ENCODE peak calls at places on chromosomes 16 and 17, in six cellular contexts. P, B, V, Q, N and E are unnamed samples.
A peak's percentile ranks its signal among the peaks of the same experiment; 100 is the strongest.

GRCh38 chr16:77385481-77385880 is 49.4 kb downstream of the ADAMTS18 start:
- DNase-seq in V (no peak), P (no peak), Q (no peak), B (no peak), N (no peak), E (no peak)

GRCh38 chr16:82936941-82937551 is 310.3 kb downstream of the CDH13 start:
- DNase-seq in N (no peak), P (no peak), V (peak; percentile 50), B (no peak), Q (no peak), E (peak; percentile 98)

GRCh38 chr17:8707591-8708453 is 36.8 kb downstream of the CCDC42 start:
- DNase-seq in N (peak; percentile 45), B (no peak), P (no peak), V (no peak), Q (peak; percentile 59), E (no peak)

GRCh38 chr17:80132906-80133625 is 13.9 kb downstream of the EIF4A3 start:
- DNase-seq in Q (no peak), P (no peak), V (no peak), N (no peak), B (no peak), E (no peak)

GRCh38 chr16:49469930-49470451 is 96.4 kb downstream of the C16orf78 start:
- DNase-seq in N (peak; percentile 3), V (no peak), P (no peak), Q (peak; percentile 1), B (peak; percentile 18), E (no peak)

GRCh38 chr17:40122466-40122943 is 734 bp downstream of the MSL1 start:
- DNase-seq in N (peak; percentile 64), Q (peak; percentile 54), P (peak; percentile 57), V (peak; percentile 45), B (peak; percentile 78), E (peak; percentile 42)

GRCh38 chr16:12531937-12532336 is 271.8 kb downstream of the CPPED1 start:
- DNase-seq in N (no peak), P (no peak), B (no peak), V (no peak), Q (no peak), E (no peak)

GRCh38 chr17:27352481-27353460 is 58.9 kb downstream of the WSB1 start:
- DNase-seq in P (no peak), N (peak; percentile 36), Q (no peak), B (no peak), V (peak; percentile 54), E (peak; percentile 74)

GRCh38 chr17:44747566-44747965 is 11.2 kb upstream of the ADAM11 start:
- DNase-seq in V (no peak), N (no peak), P (no peak), B (no peak), Q (no peak), E (no peak)

GRCh38 chr17:42843358-42843934 is 934 bp upstream of the AOC2 start:
- DNase-seq in V (peak; percentile 81), P (peak; percentile 38), B (no peak), Q (no peak), N (no peak), E (peak; percentile 69)

GRCh38 chr17:40542562-40543411 is 22.5 kb downstream of the CCR7 start:
- DNase-seq in V (peak; percentile 100), Q (peak; percentile 98), P (peak; percentile 83), B (no peak), N (peak; percentile 97), E (peak; percentile 67)

GRCh38 chr17:4557626-4558310 is 2.6 kb upstream of the MYBBP1A start:
- DNase-seq in P (no peak), Q (no peak), V (no peak), N (no peak), B (no peak), E (no peak)

GRCh38 chr16:24984101-24984500 is 31.1 kb downstream of the ARHGAP17 start:
- DNase-seq in V (no peak), Q (no peak), P (no peak), N (no peak), B (no peak), E (no peak)

GRCh38 chr16:30096105-30096861 is at the start of gene YPEL3:
- DNase-seq in N (peak; percentile 92), V (peak; percentile 87), B (peak; percentile 96), Q (peak; percentile 94), P (peak; percentile 95), E (peak; percentile 89)

GRCh38 chr16:30096862-30097563 is 1.0 kb upstream of the YPEL3 start:
- DNase-seq in Q (no peak), N (no peak), B (no peak), P (no peak), V (no peak), E (peak; percentile 24)

GRCh38 chr16:30092373-30093010 is 768 bp upstream of the TBX6 start:
- DNase-seq in P (peak; percentile 84), V (peak; percentile 59), B (peak; percentile 93), Q (peak; percentile 76), N (peak; percentile 76), E (peak; percentile 94)

GRCh38 chr16:30094541-30095165 is 1.4 kb downstream of the YPEL3 start:
- DNase-seq in B (no peak), P (no peak), N (peak; percentile 55), Q (peak; percentile 51), V (no peak), E (no peak)

DNA sequence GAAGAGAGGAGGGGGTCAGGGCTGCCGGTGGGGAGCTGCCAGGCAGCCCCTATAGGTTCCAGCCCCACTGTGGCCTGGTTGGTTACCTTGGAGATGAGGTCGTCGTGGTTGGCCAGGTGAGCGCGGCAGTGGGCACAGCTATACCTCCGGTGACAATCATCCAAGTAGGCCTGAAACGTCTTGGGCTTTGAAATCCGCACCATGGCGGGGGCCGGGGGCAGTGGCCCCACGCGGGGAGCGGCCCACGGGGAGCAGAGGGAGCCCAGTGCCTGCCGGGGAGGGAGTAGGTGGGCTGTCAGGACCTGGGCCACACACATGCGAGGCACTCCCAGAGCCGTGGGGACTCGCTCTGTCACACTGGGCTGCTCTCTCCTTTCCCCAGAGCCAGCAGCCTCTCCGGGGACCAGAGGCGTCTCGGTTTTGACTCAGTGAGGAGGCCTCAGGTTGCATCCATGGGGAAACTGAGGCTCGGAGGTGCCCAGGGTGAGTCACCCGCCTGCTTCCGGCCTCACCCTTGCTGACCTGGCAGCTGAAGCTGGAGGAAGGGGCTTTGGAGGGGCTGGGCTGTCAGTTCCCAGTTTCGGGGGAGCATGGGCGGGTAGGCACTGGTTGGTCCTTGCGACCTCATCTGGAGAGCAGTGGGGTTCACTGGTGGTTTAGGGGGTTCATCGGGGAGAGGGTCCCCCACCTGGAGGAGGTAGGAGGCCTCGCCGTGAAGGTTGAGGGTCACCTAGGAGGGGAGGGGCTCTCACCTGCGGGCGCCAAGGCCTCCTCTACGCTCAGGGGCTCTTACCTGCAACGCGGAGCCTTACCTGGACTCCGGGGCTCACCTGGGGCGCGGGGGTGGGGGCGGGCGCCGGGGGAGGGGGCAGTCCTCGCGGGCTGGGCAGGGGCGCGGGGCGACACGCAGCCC is 591 bp downstream of the YPEL3 start:
- DNase-seq in P (no peak), Q (peak; percentile 44), B (peak; percentile 65), V (no peak), N (no peak), E (no peak)
- H3K4me1 ChIP-seq in P (peaks cover 48% of the 10 kb centered on the region), Q (peaks cover 12% of the 10 kb centered on the region), B (peaks cover 56% of the 10 kb centered on the region), V (peaks cover 16% of the 10 kb centered on the region), N (no peaks in the 10 kb centered on the region), E (peaks cover 20% of the 10 kb centered on the region)

DNA sequence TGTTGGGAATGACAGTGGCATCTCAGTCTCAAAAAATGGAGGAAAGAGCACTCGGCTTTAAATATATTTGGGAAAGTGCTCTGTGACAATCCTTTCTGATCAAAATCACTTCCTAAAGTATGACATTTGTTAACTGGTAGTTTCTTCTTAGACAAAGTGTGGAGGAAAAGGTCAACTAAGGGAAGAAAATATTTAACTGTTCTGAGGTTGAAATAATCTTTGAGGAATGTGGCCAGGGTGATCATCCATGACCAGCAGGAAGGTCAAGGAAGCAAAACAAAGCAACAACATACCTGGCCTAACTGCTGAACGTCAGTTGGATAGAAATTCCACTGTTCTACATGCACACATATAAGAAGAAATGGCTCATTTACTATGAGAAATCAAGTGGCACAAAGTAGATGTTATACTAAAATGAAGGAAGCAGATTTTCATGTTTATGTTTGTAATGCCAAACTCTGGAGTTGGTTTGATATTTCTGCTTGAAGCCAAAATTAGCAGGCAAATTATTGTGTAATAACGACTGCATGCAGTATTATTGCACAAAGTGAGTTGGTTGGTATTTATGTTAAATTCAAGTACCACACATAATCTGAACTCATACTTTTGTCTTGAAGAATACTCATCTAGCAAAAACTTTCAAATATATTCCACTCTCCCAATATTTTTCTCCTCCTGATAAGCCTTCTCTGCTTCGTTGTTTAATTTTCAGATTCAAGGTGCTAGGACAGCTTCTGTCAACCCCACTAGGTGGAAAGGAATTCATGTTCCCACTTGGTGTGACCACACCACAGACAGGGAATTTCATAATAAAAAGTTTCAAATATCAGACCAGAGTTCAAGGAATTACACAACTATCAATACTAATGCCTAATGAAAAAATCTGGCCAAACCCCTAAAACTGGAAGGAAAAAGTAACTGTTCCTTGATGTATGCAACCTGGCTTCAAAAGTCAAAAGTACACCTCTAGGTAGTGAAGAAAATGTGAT is 87.4 kb upstream of the CORO6 start:
- DNase-seq in V (peak; percentile 86), B (no peak), Q (no peak), P (no peak), N (no peak), E (no peak)
- H3K4me1 ChIP-seq in V (peaks cover 14% of the 10 kb centered on the region), B (peaks cover 77% of the 10 kb centered on the region), Q (peaks cover 4% of the 10 kb centered on the region), P (peaks cover 78% of the 10 kb centered on the region), N (no peaks in the 10 kb centered on the region), E (peaks cover 6% of the 10 kb centered on the region)

DNA sequence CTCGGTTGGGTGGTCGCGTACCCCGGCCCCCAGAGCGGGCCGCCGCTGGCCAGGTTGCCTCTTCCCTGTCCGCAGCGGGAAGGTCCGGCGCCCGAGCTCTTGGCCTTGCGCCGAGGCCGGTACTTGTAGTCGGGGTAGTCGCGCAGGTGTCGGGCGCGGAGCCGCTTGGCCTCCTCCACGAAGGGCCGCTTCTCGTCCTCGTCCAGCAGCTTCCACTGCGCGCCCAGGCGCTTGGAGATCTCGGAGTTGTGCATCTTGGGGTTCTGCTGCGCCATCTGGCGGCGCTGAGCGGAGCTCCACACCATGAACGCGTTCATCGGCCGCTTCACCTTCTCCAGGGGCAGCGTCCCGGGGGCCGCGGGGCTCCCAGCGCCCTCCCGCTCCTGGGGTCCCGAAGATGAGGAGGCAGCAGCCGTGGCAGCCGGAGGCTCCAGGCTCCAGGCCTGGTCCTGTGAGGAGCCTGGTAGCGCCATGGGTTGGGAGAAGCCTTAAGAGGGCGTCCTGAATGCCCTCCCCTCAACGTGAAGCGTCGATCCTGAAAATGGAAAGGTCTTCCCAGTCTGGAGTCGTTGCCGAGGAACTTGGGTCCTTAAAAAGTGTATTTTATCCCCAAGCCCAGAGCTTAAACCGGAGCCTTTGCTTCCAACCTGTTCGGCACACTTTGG is 558 bp downstream of the SOX15 start:
- DNase-seq in B (peak; percentile 90), P (peak; percentile 82), N (peak; percentile 88), V (peak; percentile 85), Q (peak; percentile 87), E (peak; percentile 78)
- H3K4me1 ChIP-seq in B (peaks cover 30% of the 10 kb centered on the region), P (peaks cover 37% of the 10 kb centered on the region), N (no peaks in the 10 kb centered on the region), V (peaks cover 48% of the 10 kb centered on the region), Q (peaks cover 7% of the 10 kb centered on the region), E (peaks cover 16% of the 10 kb centered on the region)

DNA sequence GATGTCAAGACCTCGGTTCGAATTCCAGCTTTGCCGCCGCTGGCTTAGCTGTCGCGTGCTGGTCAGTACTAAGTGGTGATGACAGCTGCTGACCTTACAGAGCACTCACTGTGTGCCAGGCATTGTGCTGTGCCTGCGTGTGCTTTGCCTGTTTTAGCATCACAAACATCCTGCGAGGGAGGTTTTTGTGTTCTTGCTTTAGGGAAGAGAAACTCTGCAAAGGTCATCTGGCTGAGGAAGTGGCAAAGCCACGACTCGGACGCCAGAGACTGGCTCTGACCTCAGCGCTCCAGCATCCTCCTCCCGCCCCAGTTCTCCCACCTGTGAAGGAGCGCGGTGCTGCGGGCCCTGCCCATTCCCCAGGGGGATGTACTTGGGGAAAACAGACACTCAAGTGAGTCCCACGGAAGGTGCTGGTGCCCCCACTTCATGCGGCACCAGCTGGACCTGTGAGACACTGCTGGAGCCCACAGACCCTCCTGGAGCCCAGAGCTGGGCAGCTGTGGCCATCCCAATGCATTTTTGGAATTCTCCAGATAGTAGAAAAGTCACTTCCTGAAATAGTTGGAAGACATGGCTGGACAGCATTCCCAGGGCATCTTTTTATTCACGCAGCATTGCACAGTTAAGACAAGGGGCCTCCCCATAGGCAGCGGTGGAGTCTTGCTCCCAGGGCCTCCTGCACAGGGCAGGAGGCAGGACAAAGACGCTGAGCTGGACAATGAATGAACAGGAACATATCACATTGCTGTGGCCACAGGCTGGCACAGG is 20.0 kb upstream of the HERPUD1 start:
- DNase-seq in V (no peak), P (peak; percentile 46), B (peak; percentile 69), Q (peak; percentile 38), N (no peak), E (no peak)
- H3K4me1 ChIP-seq in V (peaks cover 2% of the 10 kb centered on the region), P (peaks cover 65% of the 10 kb centered on the region), B (peaks cover 66% of the 10 kb centered on the region), Q (peaks cover 35% of the 10 kb centered on the region), N (no peaks in the 10 kb centered on the region), E (peaks cover 17% of the 10 kb centered on the region)